ENCODE peak calls at places on chromosomes 13 and 19, in four cellular contexts. C is WERI-Rb-1, B is AG09309, R is IMR-90. F is an unnamed sample.

GRCh38 chr13:95724252-95724651 is 47.3 kb downstream of the DNAJC3 start:
- DNase-seq in R (peak; percentile 37), B (no peak), C (no peak), F (no peak)

GRCh38 chr13:41182231-41182630 is 12.1 kb downstream of the KBTBD7 start:
- DNase-seq in R (no peak), B (no peak), C (no peak), F (no peak)

GRCh38 chr19:16447015-16447384 is 24.8 kb downstream of the EPS15L1 start:
- DNase-seq in R (peak; percentile 91), B (peak; percentile 49), C (peak; percentile 24), F (no peak)

GRCh38 chr19:56721714-56722113 is 50.2 kb upstream of the ZNF835 start:
- DNase-seq in C (no peak), B (no peak), R (no peak), F (no peak)

GRCh38 chr19:17414097-17414496 is 5.8 kb upstream of the MVB12A start:
- DNase-seq in C (no peak), R (no peak), B (no peak), F (no peak)

GRCh38 chr13:19862511-19863313 is 737 bp downstream of the ZMYM5 start:
- DNase-seq in B (no peak), C (no peak), R (peak; percentile 7), F (no peak)

GRCh38 chr13:21671793-21672680 is 1.2 kb downstream of the FGF9 start:
- DNase-seq in C (no peak), R (no peak), B (no peak), F (peak; percentile 45)

GRCh38 chr13:43787998-43788397 is 1.2 kb upstream of the ENOX1 start:
- DNase-seq in B (no peak), C (peak; percentile 28), R (peak; percentile 52), F (peak; percentile 30)

GRCh38 chr19:40214936-40215335 is 3.2 kb downstream of the TTC9B start:
- DNase-seq in R (no peak), B (no peak), C (no peak), F (no peak)

GRCh38 chr13:68439821-68440220 is 1209.7 kb upstream of the PCDH9 start:
- DNase-seq in C (no peak), R (no peak), B (no peak), F (no peak)

GRCh38 chr13:28494861-28495585 is at the start of gene FLT1:
- DNase-seq in R (peak; percentile 38), B (no peak), C (peak; percentile 71), F (peak; percentile 74)

GRCh38 chr19:19297759-19298158 is 22.6 kb downstream of the SUGP1 start:
- DNase-seq in R (no peak), C (no peak), B (no peak), F (no peak)

GRCh38 chr13:111219306-111219705 is 101.1 kb upstream of the TEX29 start:
- DNase-seq in B (peak; percentile 68), R (peak; percentile 88), C (no peak), F (no peak)

GRCh38 chr19:33171916-33172359 is 22.2 kb upstream of the LRP3 start:
- DNase-seq in C (no peak), R (peak; percentile 74), B (no peak), F (no peak)

GRCh38 chr13:77543711-77544110 is 8.2 kb downstream of the SCEL start:
- DNase-seq in C (no peak), B (no peak), R (no peak), F (no peak)

GRCh38 chr13:77548095-77548494 is 12.6 kb downstream of the SCEL start:
- DNase-seq in B (no peak), C (no peak), R (no peak), F (no peak)

GRCh38 chr13:77544765-77545316 is 9.3 kb downstream of the SCEL start:
- DNase-seq in B (no peak), R (no peak), C (no peak), F (no peak)

GRCh38 chr13:77544365-77544764 is 8.9 kb downstream of the SCEL start:
- DNase-seq in R (no peak), B (no peak), C (no peak), F (no peak)

DNA sequence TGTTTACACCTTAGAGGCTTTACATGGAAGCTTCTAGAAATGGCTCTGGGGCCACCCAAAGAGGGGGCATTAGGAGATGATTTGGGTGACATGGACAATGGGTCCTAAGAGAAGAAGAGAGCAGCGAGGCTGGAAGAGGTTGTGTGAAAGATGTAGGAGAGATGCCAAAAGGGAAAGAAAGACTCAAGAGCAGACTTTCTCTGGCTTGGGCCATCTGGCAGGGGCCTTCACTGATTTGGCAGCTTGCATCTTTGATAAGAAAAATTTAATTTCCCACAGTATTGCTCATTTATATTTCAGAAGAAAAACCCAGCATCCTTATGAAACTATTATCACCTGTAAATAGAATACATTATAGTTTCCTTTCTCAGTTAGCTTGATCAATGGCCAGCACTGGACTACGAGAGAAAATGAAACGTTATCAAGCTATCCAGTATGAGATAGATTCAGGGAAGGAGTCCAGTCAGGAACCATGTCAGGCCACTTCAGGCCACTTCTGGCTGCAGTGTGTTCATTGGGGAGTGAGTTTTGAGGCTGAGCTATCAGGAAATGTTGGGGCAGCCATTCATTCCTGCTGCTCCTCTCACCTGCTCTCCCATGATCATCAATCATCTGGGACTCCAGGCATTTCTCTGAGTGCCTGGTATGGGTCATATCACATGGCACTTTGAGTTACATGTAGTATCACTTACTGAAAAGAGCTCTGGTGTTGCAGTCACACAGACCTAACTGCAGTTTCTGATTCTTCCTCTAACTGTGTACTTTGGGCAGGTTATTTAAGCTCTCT is 10.3 kb downstream of the SCEL start:
- DNase-seq in R (no peak), C (no peak), B (no peak), F (no peak)
- TF ChIP-seq CTCF in R (no peak), C (no peak), B (no peak), F (no peak)

GRCh38 chr19:21260164-21260847 is 68.9 kb downstream of the ZNF708 start:
- DNase-seq in B (no peak), R (no peak), C (no peak), F (no peak)

GRCh38 chr19:21256722-21257121 is 72.5 kb downstream of the ZNF708 start:
- DNase-seq in R (peak; percentile 4), B (no peak), C (peak; percentile 22), F (no peak)
- TF ChIP-seq CTCF in R (peak; percentile 39), B (peak; percentile 24), C (peak; percentile 64), F (no peak)

DNA sequence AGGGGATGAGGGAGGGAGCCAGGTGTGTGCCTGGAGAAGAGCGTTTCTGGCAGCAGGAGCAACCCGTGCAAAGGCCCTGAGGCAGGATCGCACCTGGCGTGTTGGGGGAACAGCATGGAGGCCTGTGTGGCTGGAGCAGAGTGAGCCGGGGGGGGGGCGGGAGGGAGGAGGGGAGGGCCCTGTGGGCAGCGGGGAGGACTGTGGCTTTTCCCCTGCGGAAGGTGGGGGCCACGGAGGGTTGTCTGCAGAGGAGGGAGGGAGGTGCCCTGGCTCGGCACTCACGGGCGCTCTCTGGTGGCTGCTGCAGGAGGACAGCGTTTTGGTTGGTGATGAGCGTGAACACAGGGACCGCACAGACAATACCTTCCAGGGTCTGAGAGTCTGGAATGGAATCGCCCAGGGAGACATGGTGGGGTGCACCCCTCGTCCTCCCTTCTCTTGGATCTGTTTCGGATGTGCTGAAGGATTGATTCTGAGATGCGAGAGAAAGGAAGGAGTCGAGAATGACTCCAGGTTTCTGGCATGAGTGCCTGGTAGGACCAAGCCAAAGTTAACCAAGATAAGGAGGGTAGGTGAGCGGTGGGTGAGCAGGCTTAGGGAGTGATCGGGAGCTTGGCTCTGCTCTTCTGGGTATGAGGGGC is 6.5 kb downstream of the RAB11B start:
- DNase-seq in R (peak; percentile 39), C (peak; percentile 74), B (no peak), F (peak; percentile 75)
- TF ChIP-seq CTCF in R (peak; percentile 67), C (peak; percentile 84), B (peak; percentile 79), F (no peak)

GRCh38 chr13:100984349-100984748 is 309.8 kb upstream of the TMTC4 start:
- DNase-seq in R (no peak), B (no peak), C (no peak), F (no peak)

GRCh38 chr13:100986571-100986970 is 312.0 kb upstream of the TMTC4 start:
- DNase-seq in C (no peak), R (no peak), B (no peak), F (no peak)

GRCh38 chr13:100989424-100989823 is 314.8 kb upstream of the TMTC4 start:
- DNase-seq in R (no peak), B (no peak), C (no peak), F (no peak)

GRCh38 chr13:100983111-100983510 is 308.5 kb upstream of the TMTC4 start:
- DNase-seq in C (no peak), R (no peak), B (no peak), F (no peak)

DNA sequence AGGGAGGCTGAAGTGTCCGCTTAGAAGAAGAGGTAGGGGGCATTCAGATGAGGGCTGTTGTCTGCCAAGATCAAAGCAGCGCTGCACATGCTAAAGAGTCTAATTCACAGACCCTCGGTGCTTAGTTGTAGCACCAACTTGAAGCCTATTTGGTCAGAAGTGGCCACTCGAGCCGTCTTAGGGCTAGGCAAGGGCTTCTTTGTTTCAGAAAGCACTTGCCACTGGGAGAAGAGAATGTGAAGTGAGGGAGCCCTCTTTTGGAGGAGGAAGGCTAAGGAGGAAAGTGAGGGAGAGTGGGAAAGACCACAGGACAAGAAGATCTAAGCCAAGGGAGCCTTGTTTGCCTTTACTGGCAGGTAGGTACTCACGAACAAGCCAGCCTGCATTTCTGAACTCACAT is 313.4 kb upstream of the TMTC4 start:
- DNase-seq in C (peak; percentile 42), B (no peak), R (peak; percentile 26), F (no peak)
- TF ChIP-seq CTCF in C (peak; percentile 70), B (peak; percentile 40), R (peak; percentile 50), F (no peak)

F was measured in glutamatergic neuron.